ENCODE peak calls at places on chromosomes 2 and 18, in four cellular contexts. C, V, T and I are unnamed samples. For H3K9me3, the result is how much of the 10 kb centered on the place peaks cover.

GRCh38 chr2:193521523-193521922 is 1326.8 kb upstream of the TMEFF2 start:
- DNase-seq in V (no peak), C (no peak), T (no peak), I (no peak)

GRCh38 chr2:219688560-219689445 is 61.4 kb downstream of the SLC4A3 start:
- DNase-seq in V (no peak), C (peak), T (peak), I (no peak)

GRCh38 chr18:13237073-13237472 is 18.5 kb downstream of the LDLRAD4 start:
- DNase-seq in C (no peak), V (peak), T (no peak), I (no peak)

GRCh38 chr2:46540496-46541342 is 61.4 kb downstream of the TMEM247 start:
- DNase-seq in C (no peak), V (no peak), T (peak), I (no peak)

GRCh38 chr18:21489119-21489750 is 111.3 kb downstream of the ESCO1 start:
- DNase-seq in T (peak), V (no peak), C (no peak), I (no peak)

GRCh38 chr2:237894986-237895543 is 35.6 kb downstream of the RAMP1 start:
- DNase-seq in C (no peak), T (no peak), V (peak), I (no peak)

GRCh38 chr2:54866868-54867267 is 143.4 kb downstream of the EML6 start:
- DNase-seq in V (no peak), C (no peak), T (no peak), I (no peak)

GRCh38 chr18:31657823-31658669 is 26.3 kb downstream of the B4GALT6 start:
- DNase-seq in T (no peak), C (no peak), V (no peak), I (no peak)

GRCh38 chr2:196208915-196209314 is 37.5 kb upstream of the STK17B start:
- DNase-seq in T (peak), V (no peak), C (no peak), I (no peak)

GRCh38 chr18:34659579-34660517 is 50.2 kb upstream of the DTNA start:
- DNase-seq in T (peak), V (peak), C (peak), I (no peak)

GRCh38 chr2:168247341-168248305 is at the start of gene STK39:
- DNase-seq in C (peak), T (peak), V (peak), I (peak)

GRCh38 chr2:28545590-28546195 is 49.8 kb downstream of the PLB1 start:
- DNase-seq in V (no peak), T (no peak), C (no peak), I (no peak)

GRCh38 chr18:30533716-30534115 is 508.8 kb downstream of the DSC3 start:
- DNase-seq in T (no peak), V (no peak), C (no peak), I (no peak)

GRCh38 chr2:55843096-55843991 is 80.2 kb downstream of the EFEMP1 start:
- DNase-seq in T (peak), V (no peak), C (no peak), I (no peak)

GRCh38 chr2:61582191-61582590 is 44.0 kb upstream of the XPO1 start:
- DNase-seq in T (no peak), C (no peak), V (no peak), I (no peak)

GRCh38 chr2:234453216-234453615 is 43.7 kb downstream of the ARL4C start:
- DNase-seq in C (no peak), V (no peak), T (peak), I (no peak)

GRCh38 chr2:224432003-224432574 is 30.2 kb upstream of the FAM124B start:
- DNase-seq in V (no peak), C (no peak), T (no peak), I (no peak)

GRCh38 chr2:132754867-132755472 is 85.0 kb upstream of the LYPD1 start:
- DNase-seq in T (no peak), V (no peak), C (no peak), I (no peak)

GRCh38 chr18:40066368-40066767 is 1888.7 kb upstream of the PIK3C3 start:
- DNase-seq in V (no peak), T (no peak), C (no peak), I (no peak)

GRCh38 chr2:88765154-88765948 is 73.9 kb downstream of the RPIA start:
- DNase-seq in T (peak), C (no peak), V (peak), I (no peak)

GRCh38 chr2:238382381-238382781 is 44.3 kb upstream of the ASB1 start:
- DNase-seq in C (no peak), T (no peak), V (no peak), I (no peak)

GRCh38 chr18:47996091-47996541 is 65.7 kb upstream of the SMAD2 start:
- DNase-seq in V (no peak), T (no peak), C (no peak), I (no peak)

DNA sequence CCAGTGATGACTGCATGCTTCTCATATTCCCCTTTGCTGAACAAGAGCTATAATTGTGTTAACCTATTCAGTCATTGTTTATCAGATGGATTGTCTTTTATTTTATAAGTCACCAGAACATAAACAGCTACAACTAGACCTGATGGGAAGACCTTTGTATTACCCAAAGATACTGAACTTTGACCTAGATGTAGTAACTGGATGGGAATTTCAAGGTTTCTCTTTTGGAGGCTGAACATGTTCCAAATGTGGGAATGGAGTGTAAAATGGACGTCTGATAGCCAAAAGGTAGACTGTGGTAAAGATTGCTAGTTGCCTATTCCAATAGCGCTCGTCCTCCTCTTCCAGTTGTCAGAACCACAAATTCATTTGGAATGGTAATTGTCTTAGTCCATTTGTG is 56.4 kb upstream of the ST3GAL5 start:
- DNase-seq in T (no peak), C (no peak), V (no peak), I (no peak)
- H3K9me3 ChIP-seq in T (under half), C (under half), V (under half), I (under half)

GRCh38 chr2:128041561-128041960 is 13.7 kb upstream of the SAP130 start:
- DNase-seq in T (no peak), V (no peak), C (no peak), I (no peak)
- H3K9me3 ChIP-seq in T (under half), V (under half), C (under half), I (under half)

DNA sequence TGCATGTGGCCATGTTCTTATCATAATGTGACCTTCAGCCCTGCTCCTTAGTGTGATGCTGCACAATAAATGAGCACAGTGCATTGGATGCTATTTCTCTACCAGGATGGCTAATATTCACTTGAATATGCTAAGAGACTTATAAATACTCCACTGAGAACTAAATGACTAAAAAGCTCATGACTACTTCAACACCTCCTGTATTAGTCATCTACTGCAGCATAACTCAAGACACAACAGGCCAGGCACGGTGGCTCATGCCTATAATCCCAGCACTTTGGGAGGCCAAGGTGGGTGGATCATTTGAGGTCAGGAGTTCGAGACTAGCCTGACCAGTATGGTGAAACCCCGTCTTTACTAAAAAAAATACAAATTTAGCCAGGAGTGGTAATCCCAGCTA is 213.4 kb downstream of the RND3 start:
- DNase-seq in T (peak), V (no peak), C (no peak), I (no peak)
- H3K9me3 ChIP-seq in T (under half), V (under half), C (under half), I (under half)

GRCh38 chr2:226622484-226622883 is 177.1 kb downstream of the IRS1 start:
- DNase-seq in C (no peak), T (no peak), V (no peak), I (no peak)

GRCh38 chr2:226620176-226620575 is 179.4 kb downstream of the IRS1 start:
- DNase-seq in V (no peak), C (no peak), T (no peak), I (no peak)

GRCh38 chr2:226618875-226619605 is 180.6 kb downstream of the IRS1 start:
- DNase-seq in V (no peak), C (no peak), T (peak), I (no peak)

GRCh38 chr2:226618544-226618874 is 181.1 kb downstream of the IRS1 start:
- DNase-seq in C (no peak), V (no peak), T (no peak), I (no peak)

DNA sequence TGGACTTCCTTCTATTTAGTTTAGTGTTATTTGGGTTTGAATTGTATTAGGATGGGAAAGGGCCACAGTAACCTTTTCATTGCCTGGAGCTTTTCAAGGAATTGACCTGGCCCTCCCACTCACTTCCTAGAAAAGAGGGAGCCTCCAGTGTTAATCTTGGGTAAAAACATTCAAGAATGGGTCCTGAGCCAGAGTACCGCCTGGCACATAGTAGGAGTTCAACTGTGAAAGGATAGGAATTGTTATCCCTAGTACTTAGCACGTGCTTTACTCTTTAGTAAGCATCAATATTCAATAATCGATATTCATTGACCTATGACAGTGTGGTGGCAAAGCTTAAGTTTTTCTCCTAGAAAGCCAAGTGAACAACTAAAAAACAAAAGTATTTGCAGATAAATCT is 179.9 kb downstream of the IRS1 start:
- DNase-seq in T (no peak), V (no peak), C (no peak), I (no peak)
- H3K9me3 ChIP-seq in T (under half), V (under half), C (under half), I (under half)

GRCh38 chr2:118568682-118569081 is 278.8 kb downstream of the EN1 start:
- DNase-seq in C (no peak), V (no peak), T (no peak), I (no peak)
- H3K9me3 ChIP-seq in C (under half), V (under half), T (under half), I (under half)

DNA sequence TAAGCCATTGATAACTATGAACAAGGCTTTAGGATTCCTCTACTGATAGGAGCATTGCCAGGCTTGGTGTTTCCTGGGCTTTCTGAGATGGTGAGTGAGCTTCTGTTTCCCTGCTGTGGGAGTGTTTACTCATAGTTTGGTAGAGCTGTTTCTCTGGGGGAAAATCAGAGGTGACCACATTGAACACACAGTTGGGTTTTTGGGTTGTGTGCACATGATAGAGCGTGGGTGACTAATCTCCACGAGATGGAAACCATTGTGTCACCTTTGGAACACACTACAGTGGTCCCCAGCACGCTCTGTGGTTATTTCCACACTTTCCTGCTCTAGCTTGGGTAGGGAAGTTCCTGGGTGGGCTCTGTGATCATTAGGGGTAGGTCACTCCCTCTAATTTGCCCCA is 5.4 kb downstream of the IL1R1 start:
- DNase-seq in C (no peak), T (peak), V (no peak), I (no peak)
- H3K9me3 ChIP-seq in C (under half), T (under half), V (under half), I (under half)

GRCh38 chr18:78607784-78608183 is 371.8 kb upstream of the SALL3 start:
- DNase-seq in V (no peak), C (no peak), T (no peak), I (no peak)
- H3K9me3 ChIP-seq in V (under half), C (under half), T (under half), I (under half)

GRCh38 chr2:11583203-11583752 is 49.4 kb downstream of the GREB1 start:
- DNase-seq in T (no peak), V (no peak), C (no peak), I (no peak)
- H3K9me3 ChIP-seq in T (under half), V (under half), C (under half), I (under half)